ENCODE peak calls at places on chromosome 14, in eight cellular contexts. One of them, this sample, is unnamed.

GRCh38 chr14:104094709-104095425 is 9.4 kb downstream of the ASPG start:
- DNase-seq in hippocampal formation: peak
- DNase-seq in type B pancreatic cell: peak
- DNase-seq in fibroblast of lung: peak
- DNase-seq in GM20000: peak
- DNase-seq in amniotic epithelial cell: peak
- DNase-seq in glutamatergic neuron: peak
- DNase-seq in activated naive CD4-positive, alpha-beta T cell: peak
- DNase-seq in this sample: no peak

GRCh38 chr14:101843665-101844064 is 82.2 kb downstream of the PPP2R5C start:
- DNase-seq in GM20000: peak
- DNase-seq in activated naive CD4-positive, alpha-beta T cell: no peak
- DNase-seq in fibroblast of lung: peak
- DNase-seq in glutamatergic neuron: no peak
- DNase-seq in hippocampal formation: no peak
- DNase-seq in type B pancreatic cell: no peak
- DNase-seq in amniotic epithelial cell: no peak
- DNase-seq in this sample: peak

GRCh38 chr14:68873379-68873778 is 80.5 kb upstream of the ZFP36L1 start:
- DNase-seq in fibroblast of lung: no peak
- DNase-seq in activated naive CD4-positive, alpha-beta T cell: no peak
- DNase-seq in type B pancreatic cell: no peak
- DNase-seq in GM20000: no peak
- DNase-seq in hippocampal formation: no peak
- DNase-seq in amniotic epithelial cell: no peak
- DNase-seq in glutamatergic neuron: no peak
- DNase-seq in this sample: no peak

GRCh38 chr14:29601559-29602109 is 326.0 kb downstream of the PRKD1 start:
- DNase-seq in type B pancreatic cell: no peak
- DNase-seq in hippocampal formation: no peak
- DNase-seq in glutamatergic neuron: no peak
- DNase-seq in activated naive CD4-positive, alpha-beta T cell: no peak
- DNase-seq in GM20000: no peak
- DNase-seq in amniotic epithelial cell: peak
- DNase-seq in fibroblast of lung: peak
- DNase-seq in this sample: no peak

GRCh38 chr14:100304825-100305445 is 1.3 kb downstream of the SLC25A29 start:
- DNase-seq in fibroblast of lung: no peak
- DNase-seq in amniotic epithelial cell: peak
- DNase-seq in activated naive CD4-positive, alpha-beta T cell: no peak
- DNase-seq in hippocampal formation: no peak
- DNase-seq in GM20000: no peak
- DNase-seq in glutamatergic neuron: no peak
- DNase-seq in type B pancreatic cell: no peak
- DNase-seq in this sample: no peak

GRCh38 chr14:100540926-100541620 is 46.1 kb downstream of the BEGAIN start:
- DNase-seq in GM20000: no peak
- DNase-seq in hippocampal formation: no peak
- DNase-seq in glutamatergic neuron: no peak
- DNase-seq in type B pancreatic cell: no peak
- DNase-seq in fibroblast of lung: no peak
- DNase-seq in activated naive CD4-positive, alpha-beta T cell: no peak
- DNase-seq in amniotic epithelial cell: no peak
- DNase-seq in this sample: no peak

GRCh38 chr14:90060312-90060964 is 1.4 kb upstream of the KCNK13 start:
- DNase-seq in glutamatergic neuron: peak
- DNase-seq in type B pancreatic cell: peak
- DNase-seq in GM20000: peak
- DNase-seq in fibroblast of lung: peak
- DNase-seq in amniotic epithelial cell: peak
- DNase-seq in activated naive CD4-positive, alpha-beta T cell: no peak
- DNase-seq in hippocampal formation: peak
- DNase-seq in this sample: peak

GRCh38 chr14:96299441-96299840 is 43.4 kb downstream of the BDKRB1 start:
- DNase-seq in fibroblast of lung: no peak
- DNase-seq in amniotic epithelial cell: no peak
- DNase-seq in type B pancreatic cell: no peak
- DNase-seq in GM20000: no peak
- DNase-seq in hippocampal formation: no peak
- DNase-seq in activated naive CD4-positive, alpha-beta T cell: no peak
- DNase-seq in glutamatergic neuron: no peak
- DNase-seq in this sample: peak

GRCh38 chr14:71645656-71646055 is 286.6 kb upstream of the RGS6 start:
- DNase-seq in activated naive CD4-positive, alpha-beta T cell: no peak
- DNase-seq in GM20000: no peak
- DNase-seq in glutamatergic neuron: no peak
- DNase-seq in fibroblast of lung: peak
- DNase-seq in type B pancreatic cell: no peak
- DNase-seq in amniotic epithelial cell: peak
- DNase-seq in hippocampal formation: no peak
- DNase-seq in this sample: no peak

GRCh38 chr14:86935241-86935640 is 1057.7 kb downstream of the GALC start:
- DNase-seq in glutamatergic neuron: no peak
- DNase-seq in fibroblast of lung: no peak
- DNase-seq in amniotic epithelial cell: no peak
- DNase-seq in activated naive CD4-positive, alpha-beta T cell: no peak
- DNase-seq in type B pancreatic cell: no peak
- DNase-seq in hippocampal formation: no peak
- DNase-seq in GM20000: no peak
- DNase-seq in this sample: no peak

GRCh38 chr14:99972748-99973466 is 92.3 kb upstream of the EVL start:
- DNase-seq in fibroblast of lung: no peak
- DNase-seq in activated naive CD4-positive, alpha-beta T cell: no peak
- DNase-seq in GM20000: no peak
- DNase-seq in amniotic epithelial cell: peak
- DNase-seq in hippocampal formation: no peak
- DNase-seq in glutamatergic neuron: no peak
- DNase-seq in type B pancreatic cell: no peak
- DNase-seq in this sample: no peak

GRCh38 chr14:23441076-23441475 is 5.6 kb upstream of the MYH7 start:
- DNase-seq in GM20000: no peak
- DNase-seq in hippocampal formation: no peak
- DNase-seq in amniotic epithelial cell: peak
- DNase-seq in type B pancreatic cell: no peak
- DNase-seq in fibroblast of lung: no peak
- DNase-seq in glutamatergic neuron: no peak
- DNase-seq in activated naive CD4-positive, alpha-beta T cell: no peak
- DNase-seq in this sample: no peak

GRCh38 chr14:73437206-73437605 is 21.1 kb downstream of the NUMB start:
- DNase-seq in glutamatergic neuron: no peak
- DNase-seq in amniotic epithelial cell: no peak
- DNase-seq in GM20000: no peak
- DNase-seq in type B pancreatic cell: no peak
- DNase-seq in hippocampal formation: no peak
- DNase-seq in activated naive CD4-positive, alpha-beta T cell: no peak
- DNase-seq in fibroblast of lung: no peak
- DNase-seq in this sample: no peak

GRCh38 chr14:103846569-103847438 is 571 bp downstream of the PPP1R13B start:
- DNase-seq in hippocampal formation: no peak
- DNase-seq in fibroblast of lung: no peak
- DNase-seq in glutamatergic neuron: peak
- DNase-seq in type B pancreatic cell: no peak
- DNase-seq in GM20000: peak
- DNase-seq in amniotic epithelial cell: no peak
- DNase-seq in activated naive CD4-positive, alpha-beta T cell: no peak
- DNase-seq in this sample: no peak

This sample was measured in pons.